ENCODE peak calls at places on chromosome 12, in four cellular contexts. Y is heart right ventricle, K is lung, B is fibroblast of villous mesenchyme. P is an unnamed sample.

GRCh38 chr12:40474630-40475029 is 217.6 kb upstream of the CNTN1 start:
- DNase-seq in Y (no peak), K (no peak), B (no peak), P (no peak)

GRCh38 chr12:102769323-102769916 is 147.6 kb downstream of the PAH start:
- DNase-seq in Y (peak; percentile 33), K (peak; percentile 37), B (peak; percentile 74), P (peak; percentile 69)

GRCh38 chr12:80498059-80498728 is 54.2 kb downstream of the PTPRQ start:
- DNase-seq in Y (no peak), K (no peak), B (no peak), P (no peak)

GRCh38 chr12:74449872-74450271 is 87.8 kb upstream of the ATXN7L3B start:
- DNase-seq in Y (no peak), K (no peak), B (peak; percentile 39), P (no peak)

GRCh38 chr12:104010121-104010520 is 39.9 kb downstream of the GLT8D2 start:
- DNase-seq in Y (peak; percentile 17), K (no peak), B (no peak), P (no peak)

GRCh38 chr12:107277850-107278249 is 184.5 kb upstream of the CRY1 start:
- DNase-seq in Y (no peak), K (no peak), B (no peak), P (no peak)

GRCh38 chr12:109739747-109740693 is 26.4 kb downstream of the FAM222A start:
- DNase-seq in Y (no peak), K (no peak), B (no peak), P (no peak)

GRCh38 chr12:24922109-24922508 is 26.8 kb downstream of the BCAT1 start:
- DNase-seq in Y (no peak), K (no peak), B (no peak), P (no peak)

GRCh38 chr12:2287589-2287988 is 234.8 kb downstream of the CACNA1C start:
- DNase-seq in Y (no peak), K (no peak), B (no peak), P (no peak)

GRCh38 chr12:125023065-125023464 is 29.6 kb downstream of the BRI3BP start:
- DNase-seq in Y (no peak), K (no peak), B (no peak), P (no peak)

GRCh38 chr12:15180325-15180724 is 40.9 kb downstream of the RERG start:
- DNase-seq in Y (no peak), K (no peak), B (no peak), P (no peak)

GRCh38 chr12:3713483-3713882 is 39.4 kb downstream of the CRACR2A start:
- DNase-seq in Y (no peak), K (no peak), B (no peak), P (no peak)

GRCh38 chr12:124232654-124232987 is 62.3 kb upstream of the RFLNA start:
- DNase-seq in Y (no peak), K (no peak), B (no peak), P (no peak)

GRCh38 chr12:6961695-6962284 is 8.7 kb downstream of the PHB2 start:
- DNase-seq in Y (peak; percentile 72), K (peak; percentile 69), B (peak; percentile 81), P (peak; percentile 77)

GRCh38 chr12:108724054-108724889 is 7.0 kb downstream of the CORO1C start:
- DNase-seq in Y (no peak), K (no peak), B (peak; percentile 63), P (no peak)

GRCh38 chr12:76346798-76347420 is 1.3 kb downstream of the BBS10 start:
- DNase-seq in Y (peak; percentile 35), K (no peak), B (peak; percentile 74), P (peak; percentile 33)

GRCh38 chr12:94498698-94499097 is 39.0 kb upstream of the CEP83 start:
- DNase-seq in Y (no peak), K (no peak), B (no peak), P (no peak)

GRCh38 chr12:15662983-15663659 is 126.1 kb downstream of the EPS8 start:
- DNase-seq in Y (no peak), K (no peak), B (no peak), P (peak; percentile 26)

GRCh38 chr12:99390707-99391106 is 256.8 kb upstream of the GARIN6 start:
- DNase-seq in Y (no peak), K (no peak), B (no peak), P (peak; percentile 34)

GRCh38 chr12:50188875-50189575 is 21.9 kb upstream of the CERS5 start:
- DNase-seq in Y (no peak), K (no peak), B (no peak), P (no peak)

GRCh38 chr12:18146375-18146774 is 56.4 kb upstream of the RERGL start:
- DNase-seq in Y (no peak), K (no peak), B (peak; percentile 14), P (no peak)

GRCh38 chr12:78118486-78118885 is 287.8 kb downstream of the NAV3 start:
- DNase-seq in Y (no peak), K (no peak), B (no peak), P (no peak)

GRCh38 chr12:112161711-112162110 is 36.4 kb downstream of the TRAFD1 start:
- DNase-seq in Y (no peak), K (no peak), B (no peak), P (no peak)

GRCh38 chr12:124592481-124593160 is 25.2 kb upstream of the NCOR2 start:
- DNase-seq in Y (no peak), K (no peak), B (no peak), P (no peak)

GRCh38 chr12:89461649-89462612 is 62.7 kb downstream of the GALNT4 start:
- DNase-seq in Y (no peak), K (no peak), B (peak; percentile 88), P (no peak)

GRCh38 chr12:122123051-122123760 is 44.6 kb downstream of the MLXIP start:
- DNase-seq in Y (peak; percentile 77), K (peak; percentile 67), B (peak; percentile 79), P (peak; percentile 81)

GRCh38 chr12:94062796-94063635 is 85.4 kb upstream of the PLXNC1 start:
- DNase-seq in Y (no peak), K (peak; percentile 84), B (no peak), P (no peak)

GRCh38 chr12:14614704-14615121 is 47.0 kb upstream of the PLBD1 start:
- DNase-seq in Y (no peak), K (no peak), B (no peak), P (peak; percentile 16)

GRCh38 chr12:15256760-15257159 is 35.5 kb upstream of the RERG start:
- DNase-seq in Y (no peak), K (no peak), B (peak; percentile 68), P (no peak)

GRCh38 chr12:59041241-59042121 is 121.2 kb upstream of the LRIG3 start:
- DNase-seq in Y (no peak), K (no peak), B (peak; percentile 93), P (peak; percentile 51)

GRCh38 chr12:98758331-98758730 is 113.2 kb downstream of the APAF1 start:
- DNase-seq in Y (no peak), K (no peak), B (no peak), P (no peak)

GRCh38 chr12:102321305-102322082 is 123.9 kb upstream of the PMCH start:
- DNase-seq in Y (no peak), K (no peak), B (no peak), P (no peak)

GRCh38 chr12:79659961-79660431 is 30.8 kb downstream of the PAWR start:
- DNase-seq in Y (no peak), K (no peak), B (peak; percentile 12), P (no peak)

GRCh38 chr12:25322918-25323773 is 72.4 kb upstream of the KRAS start:
- DNase-seq in Y (no peak), K (no peak), B (no peak), P (no peak)

GRCh38 chr12:75360920-75361319 is 26.4 kb downstream of the GLIPR1L1 start:
- DNase-seq in Y (no peak), K (no peak), B (no peak), P (no peak)

GRCh38 chr12:108328420-108328819 is 10.7 kb downstream of the CMKLR1 start:
- DNase-seq in Y (no peak), K (no peak), B (no peak), P (no peak)

GRCh38 chr12:119645535-119646059 is 22.3 kb upstream of the PRKAB1 start:
- DNase-seq in Y (no peak), K (no peak), B (no peak), P (no peak)

GRCh38 chr12:119644930-119645329 is 23.0 kb upstream of the PRKAB1 start:
- DNase-seq in Y (no peak), K (no peak), B (no peak), P (no peak)

GRCh38 chr12:119642986-119643385 is 24.9 kb upstream of the PRKAB1 start:
- DNase-seq in Y (no peak), K (no peak), B (no peak), P (no peak)
- TF ChIP-seq CTCF in Y (no peak), K (no peak), B (peak; percentile 44), P (no peak)

GRCh38 chr12:4714879-4715278 is 5.3 kb upstream of the GALNT8 start:
- DNase-seq in Y (no peak), K (no peak), B (no peak), P (no peak)

GRCh38 chr12:4719821-4720636 is at the start of gene GALNT8:
- DNase-seq in Y (no peak), K (no peak), B (no peak), P (peak; percentile 8)

GRCh38 chr12:4723226-4723625 is 3.0 kb downstream of the GALNT8 start:
- DNase-seq in Y (no peak), K (no peak), B (no peak), P (no peak)

GRCh38 chr12:4720637-4720995 is 416 bp downstream of the GALNT8 start:
- DNase-seq in Y (no peak), K (no peak), B (no peak), P (no peak)

GRCh38 chr12:4717806-4718205 is 2.4 kb upstream of the GALNT8 start:
- DNase-seq in Y (no peak), K (no peak), B (no peak), P (no peak)
- TF ChIP-seq CTCF in Y (no peak), K (no peak), B (no peak), P (no peak)

DNA sequence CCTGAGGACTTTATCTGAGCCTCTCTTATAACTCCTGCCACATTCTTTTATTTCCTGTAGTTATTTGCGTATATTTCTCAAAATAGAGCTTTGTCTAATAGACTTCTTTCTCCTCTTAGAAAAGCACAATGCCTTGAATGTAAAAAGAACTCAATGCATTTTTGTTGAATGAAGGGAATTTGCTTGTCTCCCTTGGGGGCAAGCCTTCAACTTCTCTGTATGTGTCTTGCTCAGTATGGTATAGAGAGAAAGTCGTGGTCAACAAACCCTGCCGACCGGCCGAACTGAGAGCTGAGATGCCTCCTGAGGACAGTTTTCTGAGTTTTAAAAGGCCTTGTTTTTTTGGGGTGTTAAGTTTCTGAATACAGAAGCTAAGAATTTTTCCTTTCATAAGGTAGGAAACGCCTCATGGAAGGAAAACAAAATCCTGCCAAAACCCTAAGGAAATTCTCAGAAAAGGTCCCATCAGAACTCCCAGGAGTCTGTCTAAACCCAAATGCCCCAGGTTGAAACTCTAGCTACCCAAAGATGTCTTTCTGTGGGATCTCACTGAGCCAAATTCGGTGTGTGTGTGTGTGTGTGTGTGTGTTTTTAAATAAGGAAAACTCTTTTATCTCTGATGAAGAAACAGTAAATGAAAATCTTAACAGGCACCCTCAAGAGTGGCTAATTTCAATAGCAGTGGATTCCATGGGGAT is 136.6 kb downstream of the C12orf75 start:
- DNase-seq in Y (no peak), K (no peak), B (no peak), P (no peak)
- TF ChIP-seq CTCF in Y (no peak), K (no peak), B (no peak), P (no peak)

DNA sequence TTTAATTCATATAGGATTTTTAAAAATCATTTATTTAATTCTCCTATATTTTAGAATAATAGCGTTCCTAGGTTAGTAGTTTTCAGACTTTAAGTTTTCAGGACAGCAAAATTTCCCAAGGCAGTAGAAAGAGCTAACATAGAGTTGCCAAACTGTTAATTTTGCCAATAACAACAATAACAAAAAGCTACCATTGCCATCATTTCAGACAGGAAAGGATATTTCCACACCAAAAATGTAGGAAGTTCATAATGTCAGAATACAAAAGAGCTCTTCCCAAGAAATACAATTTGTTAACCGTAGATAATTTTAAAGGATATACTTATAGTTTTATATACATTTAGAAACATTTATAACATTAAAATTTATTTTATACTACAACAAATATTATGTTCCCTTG is 81.4 kb upstream of the EEA1 start:
- DNase-seq in Y (no peak), K (no peak), B (no peak), P (no peak)
- TF ChIP-seq CTCF in Y (no peak), K (no peak), B (no peak), P (no peak)

P was measured in Calu3.